ENCODE peak calls at places on chromosome 22, in eight cellular contexts. K is A549, T is ovary, Q is endothelial cell of umbilical vein, H is tibial nerve, E is K562, J is spleen, S is body of pancreas. W is an unnamed sample.

GRCh38 chr22:28268176-28268575 is 349.1 kb upstream of the PITPNB start:
- DNase-seq in S (no peak), E (no peak), H (peak; percentile 9), T (no peak), K (no peak), J (no peak), Q (peak; percentile 34), W (peak; percentile 19)

GRCh38 chr22:42321908-42322561 is 51.6 kb upstream of the TCF20 start:
- DNase-seq in Q (no peak), E (no peak), J (no peak), T (no peak), H (no peak), S (no peak), K (no peak), W (no peak)

GRCh38 chr22:44823806-44824205 is 71.4 kb downstream of the ARHGAP8 start:
- DNase-seq in K (no peak), Q (no peak), S (no peak), H (no peak), E (no peak), T (no peak), J (peak; percentile 64), W (no peak)

GRCh38 chr22:48782817-48783511 is 1044.7 kb downstream of the BRD1 start:
- DNase-seq in H (no peak), E (peak; percentile 34), S (no peak), Q (no peak), J (no peak), K (no peak), T (no peak), W (no peak)

GRCh38 chr22:44972363-44973083 is 37.3 kb downstream of the PHF21B start:
- DNase-seq in H (no peak), T (no peak), K (no peak), J (no peak), E (no peak), S (no peak), Q (no peak), W (peak; percentile 68)

GRCh38 chr22:23163665-23164064 is 16.6 kb upstream of the BCR start:
- DNase-seq in H (peak; percentile 63), K (no peak), S (peak; percentile 27), J (no peak), E (no peak), Q (no peak), T (peak; percentile 83), W (peak; percentile 95)

GRCh38 chr22:24434472-24435322 is 7.3 kb downstream of the ADORA2A start:
- DNase-seq in S (no peak), K (no peak), J (peak; percentile 92), T (no peak), E (no peak), H (peak; percentile 48), Q (no peak), W (no peak)

GRCh38 chr22:32079110-32080089 is 36.3 kb downstream of the SLC5A1 start:
- DNase-seq in H (no peak), S (peak; percentile 43), E (no peak), J (no peak), Q (peak; percentile 5), K (peak; percentile 69), T (no peak), W (peak; percentile 57)

GRCh38 chr22:48974443-48975251 is 853.0 kb downstream of the BRD1 start:
- DNase-seq in J (no peak), S (no peak), E (no peak), T (no peak), K (no peak), H (no peak), Q (no peak), W (no peak)

GRCh38 chr22:21865041-21865440 is 2.4 kb downstream of the MAPK1 start:
- DNase-seq in T (peak; percentile 40), E (no peak), H (peak; percentile 83), S (peak; percentile 45), J (no peak), K (no peak), Q (peak; percentile 67), W (peak; percentile 24)

GRCh38 chr22:41857160-41857859 is 24.4 kb downstream of the SREBF2 start:
- DNase-seq in H (peak; percentile 31), E (peak; percentile 63), K (peak; percentile 71), S (peak; percentile 31), Q (peak; percentile 70), T (no peak), J (no peak), W (peak; percentile 29)

GRCh38 chr22:46795845-46796565 is 33.6 kb downstream of the TBC1D22A start:
- DNase-seq in H (no peak), J (no peak), S (no peak), K (no peak), T (no peak), Q (no peak), E (no peak), W (no peak)

GRCh38 chr22:46335201-46336118 is at the start of gene TRMU:
- DNase-seq in E (peak; percentile 86), S (peak; percentile 88), T (peak; percentile 86), H (peak; percentile 62), J (peak; percentile 97), Q (peak; percentile 84), K (peak; percentile 85), W (peak; percentile 65)

GRCh38 chr22:44883011-44883421 is 126.8 kb downstream of the PHF21B start:
- DNase-seq in J (peak; percentile 41), S (no peak), H (no peak), K (no peak), E (no peak), T (no peak), Q (no peak), W (no peak)

GRCh38 chr22:26556904-26557303 is 33.0 kb downstream of the TPST2 start:
- DNase-seq in K (no peak), J (no peak), T (no peak), E (no peak), Q (no peak), H (no peak), S (peak; percentile 96), W (no peak)

GRCh38 chr22:34866501-34867171 is 199.3 kb upstream of the ISX start:
- DNase-seq in Q (no peak), S (no peak), T (no peak), J (no peak), K (no peak), E (no peak), H (no peak), W (no peak)

GRCh38 chr22:39466228-39467006 is 9.6 kb downstream of the MGAT3 start:
- DNase-seq in H (no peak), K (no peak), Q (no peak), T (no peak), E (peak; percentile 33), J (peak; percentile 79), S (no peak), W (no peak)

GRCh38 chr22:46321387-46321775 is 14.1 kb upstream of the TRMU start:
- DNase-seq in K (no peak), T (no peak), Q (no peak), J (no peak), H (no peak), E (no peak), S (no peak), W (no peak)

GRCh38 chr22:25402501-25403283 is 161.8 kb upstream of the GRK3 start:
- DNase-seq in S (peak; percentile 44), E (no peak), J (no peak), H (no peak), Q (no peak), T (peak; percentile 52), K (no peak), W (peak; percentile 41)

GRCh38 chr22:50196256-50196655 is 4.6 kb upstream of the SELENOO start:
- DNase-seq in J (no peak), E (no peak), Q (no peak), K (no peak), T (no peak), S (no peak), H (no peak), W (no peak)
- TF ChIP-seq POLR2A in J (no peak), E (no peak), Q (no peak), K (no peak), T (no peak), S (no peak), H (no peak), W (no peak)

GRCh38 chr22:19875531-19876313 is 21.0 kb upstream of the GNB1L start:
- DNase-seq in Q (peak; percentile 74), K (no peak), J (peak; percentile 62), T (peak; percentile 28), H (no peak), S (peak; percentile 12), E (no peak), W (no peak)
- H3K4me3 ChIP-seq in Q (peak overlapping the region; percentile 1), K (no peak overlapping the region), J (no peak overlapping the region), T (no peak overlapping the region), H (no peak overlapping the region), S (no peak overlapping the region), E (no peak overlapping the region), W (no peak overlapping the region)

DNA sequence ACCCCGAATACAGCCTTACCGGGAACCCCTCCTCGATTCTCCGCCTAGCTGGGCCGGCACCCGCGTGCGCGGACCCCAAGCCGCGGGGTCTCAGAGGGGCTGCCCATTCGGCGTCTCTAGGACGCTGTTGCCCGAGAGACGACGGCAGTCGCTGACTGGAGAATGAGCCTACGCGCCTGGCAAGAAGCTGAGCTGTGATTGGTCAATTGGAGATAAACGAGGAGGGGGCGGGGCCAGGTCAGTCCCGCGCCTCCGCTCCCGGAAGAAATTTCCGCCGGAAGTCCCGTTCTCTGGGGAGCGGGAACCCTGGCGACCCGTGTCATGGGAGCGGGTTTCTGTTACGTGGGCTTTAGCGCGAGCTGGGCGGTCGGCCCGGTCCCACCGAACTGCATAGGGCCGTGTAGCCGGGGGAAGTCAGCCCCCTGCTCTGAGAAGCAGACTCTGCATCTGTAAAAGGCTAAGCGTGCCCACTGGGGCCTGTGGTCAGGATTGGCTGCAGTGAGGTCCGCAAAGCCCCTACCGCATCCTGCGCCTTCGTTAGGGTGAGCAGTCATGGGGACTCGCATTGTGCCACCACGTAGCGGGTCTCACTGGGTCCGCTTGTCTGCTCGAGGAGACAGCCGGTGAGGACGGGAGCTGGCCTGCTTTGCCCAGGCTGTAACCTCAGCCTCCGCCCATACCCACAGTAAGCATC is at the start of gene EFCAB6:
- DNase-seq in H (peak; percentile 93), J (peak; percentile 92), S (peak; percentile 95), E (peak; percentile 76), T (peak; percentile 94), K (peak; percentile 92), Q (peak; percentile 90), W (peak; percentile 93)
- H3K27ac ChIP-seq in H (peak within 1 kb of the TSS; percentile 87), J (peak within 1 kb of the TSS; percentile 69), S (peak within 1 kb of the TSS; percentile 59), E (no peak within 1 kb of the TSS), T (peak within 1 kb of the TSS; percentile 66), K (peak within 1 kb of the TSS; percentile 97), Q (peak within 1 kb of the TSS; percentile 48), W (peak within 1 kb of the TSS; percentile 59)

GRCh38 chr22:30423296-30423958 is 2.1 kb upstream of the MTFP1 start:
- DNase-seq in J (peak; percentile 93), S (no peak), K (peak; percentile 76), Q (no peak), E (peak; percentile 56), H (no peak), T (no peak), W (peak; percentile 33)
- TF ChIP-seq POLR2A in J (no peak), S (peak; percentile 91), K (peak; percentile 51), Q (peak; percentile 90), E (peak; percentile 83), H (peak; percentile 90), T (peak; percentile 93), W (peak; percentile 73)

GRCh38 chr22:17110791-17111550 is 10.2 kb downstream of the TMEM121B start:
- DNase-seq in E (no peak), T (no peak), Q (no peak), J (peak; percentile 66), H (no peak), K (no peak), S (no peak), W (no peak)
- H3K4me3 ChIP-seq in E (no peak overlapping the region), T (no peak overlapping the region), Q (no peak overlapping the region), J (no peak overlapping the region), H (no peak overlapping the region), K (no peak overlapping the region), S (no peak overlapping the region), W (no peak overlapping the region)